ENCODE peak calls at places on chromosomes 16 and 17, in ten cellular contexts. T, E, H, D, G, Q, C, V, I and Z are unnamed samples. For H3K27me3, the result is how much of the 10 kb centered on the place peaks cover.

GRCh38 chr17:43341705-43342600 is 56.8 kb upstream of the ARL4D start:
- DNase-seq in E (peak), V (no peak), Q (no peak), D (no peak), G (no peak), C (no peak), T (peak), H (no peak), I (no peak), Z (no peak)

GRCh38 chr17:75920045-75920560 is 15.4 kb upstream of the MRPL38 start:
- DNase-seq in D (no peak), V (no peak), C (no peak), H (no peak), E (no peak), T (no peak), G (no peak), I (no peak), Q (no peak), Z (no peak)

GRCh38 chr17:81723651-81724209 is 11.6 kb downstream of the SLC25A10 start:
- DNase-seq in E (peak), T (no peak), G (no peak), D (no peak), V (no peak), I (no peak), C (peak), Q (no peak), H (no peak), Z (no peak)

GRCh38 chr16:70250748-70251650 is 741 bp downstream of the EXOSC6 start:
- DNase-seq in C (peak), V (peak), H (peak), Q (peak), G (peak), I (no peak), T (peak), E (peak), D (peak), Z (no peak)

GRCh38 chr17:36152639-36153120 is 23.8 kb downstream of the TBC1D3B start:
- DNase-seq in D (no peak), I (no peak), Q (no peak), T (peak), V (no peak), H (no peak), G (no peak), C (no peak), E (no peak), Z (no peak)

GRCh38 chr16:64878964-64879363 is 242.9 kb downstream of the CDH11 start:
- DNase-seq in I (no peak), Q (no peak), D (no peak), G (no peak), H (no peak), V (no peak), C (no peak), E (no peak), T (no peak), Z (no peak)

GRCh38 chr17:56203430-56203829 is 50.2 kb downstream of the ANKFN1 start:
- DNase-seq in T (no peak), H (no peak), Q (no peak), C (no peak), E (peak), G (no peak), I (no peak), D (no peak), V (no peak), Z (no peak)

GRCh38 chr16:57843400-57843799 is 41.1 kb upstream of the KIFC3 start:
- DNase-seq in T (no peak), C (no peak), E (no peak), V (no peak), H (no peak), Q (no peak), G (no peak), I (no peak), D (no peak), Z (no peak)

GRCh38 chr17:82180776-82181528 is 31.7 kb downstream of the CCDC57 start:
- DNase-seq in D (peak), V (no peak), I (no peak), G (peak), Q (no peak), H (no peak), E (no peak), T (no peak), C (no peak), Z (no peak)

GRCh38 chr17:3531266-3532101 is 26.1 kb downstream of the TRPV3 start:
- DNase-seq in I (no peak), C (peak), Q (peak), V (no peak), G (peak), H (no peak), D (no peak), T (no peak), E (no peak), Z (peak)

GRCh38 chr17:9230346-9230745 is 209.0 kb downstream of the NTN1 start:
- DNase-seq in I (no peak), D (peak), G (no peak), E (no peak), T (no peak), Q (no peak), V (no peak), C (no peak), H (no peak), Z (no peak)

GRCh38 chr16:66862023-66862520 is 17.9 kb downstream of the CA7 start:
- DNase-seq in E (no peak), Q (no peak), V (no peak), C (no peak), G (no peak), H (no peak), D (no peak), T (no peak), I (no peak), Z (no peak)

GRCh38 chr16:70736454-70737376 is 50.9 kb upstream of the MTSS2 start:
- DNase-seq in Q (no peak), D (no peak), C (no peak), V (peak), T (no peak), G (no peak), I (no peak), H (no peak), E (no peak), Z (no peak)

GRCh38 chr16:49858200-49859129 is 2.6 kb upstream of the ZNF423 start:
- DNase-seq in G (peak), C (peak), V (peak), T (peak), H (peak), E (no peak), D (peak), I (no peak), Q (peak), Z (peak)

GRCh38 chr17:39231091-39231561 is 5.4 kb upstream of the STAC2 start:
- DNase-seq in G (no peak), H (no peak), C (no peak), I (no peak), V (no peak), T (no peak), Q (no peak), D (no peak), E (no peak), Z (no peak)

GRCh38 chr17:39845052-39845976 is 18.8 kb downstream of the IKZF3 start:
- DNase-seq in V (no peak), G (no peak), T (no peak), C (no peak), D (no peak), E (no peak), I (no peak), H (no peak), Q (no peak), Z (no peak)

GRCh38 chr17:29826045-29826692 is 103.9 kb downstream of the SSH2 start:
- DNase-seq in D (no peak), T (no peak), G (no peak), V (no peak), E (no peak), H (no peak), Q (no peak), I (no peak), C (no peak), Z (no peak)

GRCh38 chr17:12250973-12251372 is 230.3 kb downstream of the MAP2K4 start:
- DNase-seq in G (no peak), Q (no peak), E (no peak), V (no peak), T (no peak), D (no peak), C (no peak), H (no peak), I (no peak), Z (no peak)

GRCh38 chr16:49581630-49582298 is 208.2 kb downstream of the C16orf78 start:
- DNase-seq in T (no peak), C (no peak), E (no peak), V (no peak), Q (no peak), H (no peak), D (no peak), I (no peak), G (no peak), Z (peak)

GRCh38 chr17:66285149-66285548 is 17.3 kb upstream of the PRKCA start:
- DNase-seq in D (no peak), V (no peak), H (no peak), G (no peak), I (no peak), E (no peak), Q (no peak), C (no peak), T (no peak), Z (no peak)

GRCh38 chr17:14270508-14270907 is 30.4 kb upstream of the HS3ST3B1 start:
- DNase-seq in C (no peak), G (no peak), T (no peak), Q (no peak), I (no peak), E (no peak), D (no peak), H (no peak), V (no peak), Z (no peak)

GRCh38 chr17:14269473-14269872 is 31.4 kb upstream of the HS3ST3B1 start:
- DNase-seq in I (no peak), D (no peak), Q (no peak), H (no peak), C (no peak), E (no peak), G (no peak), T (no peak), V (no peak), Z (no peak)

GRCh38 chr17:14268264-14268663 is 31.6 kb upstream of the CDRT15 start:
- DNase-seq in I (no peak), E (no peak), V (no peak), Q (no peak), C (no peak), G (no peak), T (no peak), H (no peak), D (no peak), Z (no peak)
- H3K27me3 ChIP-seq in I (under half), E (under half), V (under half), Q (under half), C (under half), G (under half), T (under half), H (under half), D (under half), Z (under half)

DNA sequence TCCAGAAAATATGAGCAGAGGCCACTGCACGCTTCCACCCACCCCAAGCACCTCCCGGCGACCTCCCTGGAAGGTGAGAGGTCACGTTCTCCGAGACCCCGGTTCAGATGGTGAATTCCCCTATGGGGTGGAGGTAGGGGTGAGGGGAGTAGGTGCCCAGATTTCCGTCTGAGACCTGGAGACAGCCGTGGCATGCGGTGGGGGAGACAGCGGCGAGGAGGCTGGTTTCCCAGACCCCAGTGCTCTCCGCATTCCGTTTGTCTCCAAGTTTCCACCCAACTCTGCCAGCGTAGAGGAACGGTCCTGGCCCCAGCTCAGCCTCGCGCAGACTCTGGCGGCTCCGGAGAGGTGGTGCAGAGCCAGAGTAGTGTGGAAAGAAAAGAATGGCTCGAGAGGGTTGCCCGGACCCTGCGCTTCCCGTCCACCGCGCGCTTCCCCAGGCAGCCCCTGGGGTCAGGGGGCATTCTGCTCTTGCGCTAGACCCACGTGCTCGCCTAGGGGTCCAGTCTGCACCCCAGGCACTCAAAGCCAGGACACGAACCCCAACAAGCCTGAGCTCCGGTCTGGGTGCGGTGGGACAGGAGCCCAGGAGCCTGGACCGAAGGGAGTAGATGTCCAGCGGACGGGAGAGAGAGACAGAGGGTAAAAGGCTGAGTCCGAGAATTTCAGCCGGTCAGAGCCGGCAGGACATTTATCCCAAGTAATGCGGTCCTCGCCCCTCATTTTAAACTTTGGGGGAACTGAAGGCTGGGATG is 3.9 kb downstream of the PMP22 start:
- DNase-seq in E (peak), G (peak), Q (peak), C (peak), I (no peak), V (peak), D (peak), H (peak), T (peak), Z (peak)
- TF ChIP-seq CTCF in E (no peak), G (peak), Q (no peak), C (no peak), I (no peak), V (no peak), D (no peak), H (peak), T (no peak), Z (peak)

GRCh38 chr16:56658476-56658875 is 717 bp downstream of the MT1F start:
- DNase-seq in G (no peak), D (no peak), H (no peak), E (no peak), I (no peak), C (no peak), T (no peak), Q (no peak), V (no peak), Z (no peak)

GRCh38 chr16:56652600-56652999 is 914 bp downstream of the MT1B start:
- DNase-seq in T (no peak), Q (no peak), E (no peak), H (no peak), D (no peak), G (no peak), V (no peak), C (no peak), I (no peak), Z (no peak)

GRCh38 chr16:56662357-56663354 is 4.9 kb downstream of the MT1F start:
- DNase-seq in D (no peak), T (no peak), G (no peak), V (no peak), I (no peak), H (no peak), Q (no peak), E (no peak), C (no peak), Z (no peak)

GRCh38 chr16:56653218-56653617 is 1.5 kb downstream of the MT1B start:
- DNase-seq in I (no peak), G (no peak), V (no peak), E (no peak), T (no peak), D (no peak), C (no peak), H (no peak), Q (no peak), Z (no peak)

GRCh38 chr16:56657555-56658430 is at the start of gene MT1F:
- DNase-seq in V (peak), C (peak), I (peak), H (peak), G (peak), T (peak), Q (peak), E (peak), D (peak), Z (no peak)
- H3K27me3 ChIP-seq in V (half or more), C (under half), I (under half), H (under half), G (under half), T (half or more), Q (under half), E (under half), D (under half), Z (under half)

GRCh38 chr16:81587626-81588160 is 143.1 kb downstream of the CMIP start:
- DNase-seq in D (no peak), Q (no peak), T (no peak), E (no peak), G (no peak), H (no peak), I (no peak), C (no peak), V (no peak), Z (no peak)

GRCh38 chr16:81583893-81584705 is 139.5 kb downstream of the CMIP start:
- DNase-seq in C (no peak), G (no peak), V (no peak), T (no peak), I (no peak), Q (no peak), E (peak), D (no peak), H (no peak), Z (no peak)

GRCh38 chr16:81586976-81587625 is 142.5 kb downstream of the CMIP start:
- DNase-seq in T (no peak), H (no peak), V (no peak), G (no peak), C (no peak), Q (no peak), D (no peak), I (no peak), E (no peak), Z (no peak)

GRCh38 chr16:81586421-81586820 is 141.8 kb downstream of the CMIP start:
- DNase-seq in D (no peak), C (no peak), T (no peak), I (no peak), G (no peak), V (no peak), Q (no peak), H (no peak), E (peak), Z (no peak)

DNA sequence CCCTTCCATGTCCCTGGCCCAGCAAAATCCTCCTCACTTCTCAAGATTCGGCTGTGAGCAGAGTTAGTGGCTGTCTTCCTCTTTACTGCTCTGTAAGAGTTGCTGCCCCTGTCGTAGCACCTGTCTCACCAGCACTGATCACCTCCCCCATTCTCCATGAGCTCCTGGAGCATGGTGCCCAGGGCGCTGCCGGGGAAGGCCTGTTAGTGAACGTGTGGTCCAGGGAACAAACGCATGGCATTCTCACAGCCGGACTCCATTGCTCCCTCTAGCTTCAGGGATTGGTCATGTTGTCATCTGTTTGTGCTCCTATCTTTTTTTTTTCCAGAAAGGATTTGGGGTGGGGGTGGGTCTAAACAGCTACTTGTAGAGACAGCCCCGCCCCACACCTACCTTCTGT is 141.2 kb downstream of the CMIP start:
- DNase-seq in Q (no peak), D (no peak), V (peak), G (no peak), T (no peak), H (no peak), C (peak), E (no peak), I (no peak), Z (no peak)
- TF ChIP-seq CTCF in Q (no peak), D (no peak), V (peak), G (no peak), T (peak), H (no peak), C (peak), E (peak), I (no peak), Z (no peak)

DNA sequence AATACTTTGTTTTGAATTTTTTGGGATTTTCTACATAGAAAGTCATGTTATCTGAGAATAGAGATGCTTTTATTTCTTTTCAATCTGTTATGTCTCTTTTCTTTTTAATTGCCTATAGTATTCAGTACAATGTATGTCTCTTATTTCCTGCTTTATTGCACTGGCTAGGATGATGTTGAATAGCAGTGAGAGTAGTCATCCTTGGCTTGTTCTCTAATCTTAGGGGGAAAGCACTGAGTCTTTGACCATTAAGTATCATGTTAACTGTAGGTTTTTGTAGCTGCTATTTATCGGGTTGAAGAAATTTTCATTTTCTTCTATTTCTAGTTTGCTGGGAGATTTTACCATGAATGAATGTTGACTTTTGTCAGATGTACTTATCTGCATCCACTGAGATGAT is 10.0 kb upstream of the ABCA3 start:
- DNase-seq in Q (no peak), C (no peak), E (no peak), I (no peak), T (no peak), D (no peak), V (no peak), G (no peak), H (no peak), Z (no peak)
- H3K27me3 ChIP-seq in Q (under half), C (under half), E (under half), I (under half), T (under half), D (under half), V (under half), G (under half), H (under half), Z (under half)